ENCODE peak calls at places on chromosomes 4 and X, in seven cellular contexts. I is AG10803, O is mesothelial cell of epicardium, H is nephron progenitor cell, Q is breast epithelium, L is progenitor cell of endocrine pancreas, A is thoracic aorta. Z is an unnamed sample.

GRCh38 chr4:15771419-15772058 is 6.6 kb upstream of the CD38 start:
- DNase-seq in O (no peak), L (no peak), I (no peak), H (no peak), Q (no peak), A (no peak), Z (no peak)

GRCh38 chr4:88765729-88766128 is 68.1 kb upstream of the NAP1L5 start:
- DNase-seq in O (no peak), L (no peak), A (peak), Q (peak), H (no peak), I (peak), Z (no peak)

GRCh38 chrX:17359500-17359899 is 15.5 kb upstream of the NHS start:
- DNase-seq in L (no peak), I (peak), O (no peak), H (no peak), A (no peak), Q (no peak), Z (no peak)

GRCh38 chr4:168199262-168199957 is 107.1 kb downstream of the ANXA10 start:
- DNase-seq in L (no peak), A (no peak), H (no peak), Q (no peak), O (no peak), I (no peak), Z (no peak)

GRCh38 chrX:141673946-141674345 is 24.6 kb downstream of the SPANXD start:
- DNase-seq in A (no peak), I (no peak), H (no peak), L (no peak), Q (no peak), O (no peak), Z (no peak)

GRCh38 chr4:169399976-169400767 is 129.4 kb upstream of the SH3RF1 start:
- DNase-seq in Q (no peak), O (no peak), H (no peak), I (no peak), L (no peak), A (no peak), Z (no peak)

GRCh38 chr4:139208404-139208945 is 31.5 kb upstream of the ELF2 start:
- DNase-seq in Q (no peak), A (no peak), L (no peak), O (no peak), H (no peak), I (peak), Z (peak)

GRCh38 chr4:139142097-139142496 is 34.9 kb downstream of the ELF2 start:
- DNase-seq in H (no peak), Q (no peak), L (no peak), I (no peak), O (no peak), A (no peak), Z (no peak)

GRCh38 chrX:109475174-109475891 is 6.6 kb downstream of the GUCY2F start:
- DNase-seq in O (peak), I (peak), Q (peak), L (peak), H (peak), A (no peak), Z (no peak)

GRCh38 chr4:41507292-41507933 is 30.5 kb upstream of the LIMCH1 start:
- DNase-seq in Q (no peak), I (peak), O (no peak), A (no peak), L (no peak), H (no peak), Z (no peak)

GRCh38 chr4:55038176-55038890 is 87.1 kb downstream of the KDR start:
- DNase-seq in I (peak), A (peak), L (no peak), H (no peak), O (peak), Q (peak), Z (no peak)

GRCh38 chrX:31223817-31224216 is 152.0 kb upstream of the FTHL17 start:
- DNase-seq in I (peak), L (no peak), A (no peak), Q (no peak), O (no peak), H (no peak), Z (peak)

GRCh38 chrX:13936804-13937203 is 92.9 kb downstream of the GEMIN8 start:
- DNase-seq in A (no peak), O (no peak), H (no peak), L (no peak), Q (no peak), I (no peak), Z (no peak)

GRCh38 chr4:95102391-95102790 is 344.6 kb downstream of the BMPR1B start:
- DNase-seq in A (no peak), Q (no peak), I (no peak), H (no peak), L (no peak), O (no peak), Z (no peak)

GRCh38 chrX:108216862-108217571 is 125.4 kb downstream of the ATG4A start:
- DNase-seq in H (no peak), Q (no peak), I (no peak), O (no peak), L (no peak), A (no peak), Z (no peak)

GRCh38 chrX:103585421-103586313 is at the start of gene TCEAL4:
- DNase-seq in A (no peak), O (peak), H (peak), L (peak), Q (peak), I (peak), Z (peak)

GRCh38 chr4:186587416-186588018 is 32.1 kb upstream of the MTNR1A start:
- DNase-seq in I (peak), O (peak), Q (peak), A (peak), L (peak), H (peak), Z (peak)

GRCh38 chr4:21413807-21414370 is 534.7 kb downstream of the KCNIP4 start:
- DNase-seq in Q (no peak), I (no peak), L (no peak), O (no peak), A (no peak), H (no peak), Z (no peak)

GRCh38 chr4:100008048-100008447 is 58.0 kb upstream of the H2AZ1 start:
- DNase-seq in L (no peak), I (peak), H (no peak), O (no peak), Q (no peak), A (no peak), Z (no peak)

DNA sequence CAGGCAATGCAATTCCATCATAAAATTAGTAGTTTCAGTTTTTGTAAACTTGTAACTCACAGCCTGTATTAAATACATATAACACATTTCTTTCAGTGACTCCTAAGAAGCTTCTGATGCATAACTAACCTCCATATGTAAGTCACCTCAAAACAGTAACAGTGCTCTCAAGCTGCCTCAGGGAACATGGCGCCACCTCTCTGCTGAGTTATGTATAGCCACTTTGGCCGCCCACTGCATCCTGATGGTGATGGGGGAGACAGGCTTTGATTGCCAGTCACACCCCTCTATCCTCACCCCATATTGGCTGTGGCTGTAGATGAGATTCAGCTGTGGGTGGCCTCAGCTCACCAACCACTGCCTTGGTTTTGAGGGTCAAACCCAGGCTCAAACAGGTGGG is 54.3 kb downstream of the LRBA start:
- DNase-seq in I (peak), Q (no peak), H (no peak), L (no peak), A (no peak), O (no peak), Z (peak)
- TF ChIP-seq CTCF in I (peak), Q (no peak), H (no peak), L (peak), A (no peak), O (no peak), Z (peak)

GRCh38 chrX:19658030-19658429 is 142.7 kb upstream of the MAP3K15 start:
- DNase-seq in L (no peak), A (no peak), H (no peak), O (no peak), Q (no peak), I (peak), Z (no peak)

GRCh38 chrX:19655032-19655431 is 139.7 kb upstream of the MAP3K15 start:
- DNase-seq in Q (no peak), O (no peak), A (no peak), I (no peak), L (no peak), H (no peak), Z (no peak)

GRCh38 chrX:19660604-19661003 is 145.3 kb upstream of the MAP3K15 start:
- DNase-seq in Q (no peak), O (no peak), I (peak), L (no peak), H (no peak), A (no peak), Z (no peak)

GRCh38 chrX:19661977-19662376 is 146.7 kb upstream of the MAP3K15 start:
- DNase-seq in I (no peak), Q (no peak), O (no peak), A (no peak), L (no peak), H (no peak), Z (no peak)

DNA sequence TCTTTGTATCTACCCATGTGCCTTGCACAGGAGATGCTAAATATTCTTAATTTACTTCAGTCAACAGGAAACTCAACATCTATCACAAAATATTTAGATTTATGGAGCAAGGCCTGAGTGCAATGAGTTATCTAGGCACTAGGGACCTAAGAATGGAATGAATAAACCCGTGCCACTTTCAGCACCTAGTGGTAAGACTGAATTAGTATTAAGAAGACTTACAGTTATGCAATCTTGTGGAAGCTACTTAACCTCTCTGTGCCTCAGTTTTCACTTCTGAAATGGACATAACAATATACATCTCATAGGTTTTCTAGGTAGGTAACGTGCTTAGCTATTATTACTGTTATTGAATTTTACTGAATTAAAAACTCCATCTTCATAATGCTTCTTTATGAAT is 144.6 kb upstream of the MAP3K15 start:
- DNase-seq in Q (no peak), O (no peak), H (no peak), I (no peak), A (no peak), L (no peak), Z (no peak)
- TF ChIP-seq CTCF in Q (no peak), O (no peak), H (no peak), I (peak), A (no peak), L (no peak), Z (no peak)

GRCh38 chrX:35890699-35891098 is 28.8 kb upstream of the CFAP47 start:
- DNase-seq in O (no peak), H (peak), I (no peak), Q (no peak), A (no peak), L (no peak), Z (peak)
- TF ChIP-seq CTCF in O (peak), H (peak), I (no peak), Q (no peak), A (peak), L (peak), Z (peak)

GRCh38 chr4:10285028-10285427 is 168.4 kb upstream of the WDR1 start:
- DNase-seq in H (no peak), L (no peak), Q (no peak), O (no peak), A (no peak), I (no peak), Z (no peak)

GRCh38 chr4:10281996-10282395 is 165.4 kb upstream of the WDR1 start:
- DNase-seq in I (peak), H (no peak), L (no peak), O (no peak), Q (no peak), A (no peak), Z (no peak)

GRCh38 chr4:10279261-10279660 is 162.7 kb upstream of the WDR1 start:
- DNase-seq in Q (no peak), O (no peak), A (no peak), I (no peak), H (no peak), L (no peak), Z (no peak)

GRCh38 chr4:10288830-10289533 is 168.2 kb downstream of the ZNF518B start:
- DNase-seq in H (no peak), A (no peak), L (no peak), I (no peak), Q (no peak), O (no peak), Z (no peak)

DNA sequence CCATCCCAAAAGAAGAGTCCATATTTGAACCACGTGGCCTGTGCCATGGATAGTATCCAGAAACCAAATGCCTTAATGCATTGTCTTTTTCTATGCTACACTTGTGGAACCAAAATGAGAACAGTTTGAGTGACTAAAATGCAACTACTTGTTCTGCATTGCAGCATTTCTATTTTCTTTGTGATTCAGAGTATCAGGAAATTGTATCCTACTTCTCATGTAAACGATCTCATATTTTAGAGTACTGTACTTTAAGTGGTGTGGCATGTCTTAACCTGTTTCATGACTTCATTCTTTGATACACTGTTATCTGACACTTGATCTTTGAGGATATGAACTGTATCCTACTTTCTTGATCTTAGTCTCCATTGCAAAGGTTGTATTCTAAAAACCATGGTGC is 167.2 kb upstream of the WDR1 start:
- DNase-seq in O (no peak), L (no peak), Q (no peak), A (no peak), I (no peak), H (no peak), Z (no peak)
- TF ChIP-seq CTCF in O (no peak), L (no peak), Q (no peak), A (no peak), I (no peak), H (no peak), Z (no peak)

GRCh38 chr4:106806158-106806797 is 229.8 kb downstream of the DKK2 start:
- DNase-seq in H (no peak), L (no peak), O (no peak), Q (no peak), I (peak), A (no peak), Z (no peak)

GRCh38 chr4:106810122-106810521 is 226.0 kb downstream of the DKK2 start:
- DNase-seq in A (no peak), H (no peak), L (no peak), Q (no peak), I (no peak), O (no peak), Z (no peak)

GRCh38 chr4:106803107-106803506 is 233.0 kb downstream of the DKK2 start:
- DNase-seq in L (no peak), H (no peak), O (no peak), I (no peak), A (no peak), Q (no peak), Z (no peak)

DNA sequence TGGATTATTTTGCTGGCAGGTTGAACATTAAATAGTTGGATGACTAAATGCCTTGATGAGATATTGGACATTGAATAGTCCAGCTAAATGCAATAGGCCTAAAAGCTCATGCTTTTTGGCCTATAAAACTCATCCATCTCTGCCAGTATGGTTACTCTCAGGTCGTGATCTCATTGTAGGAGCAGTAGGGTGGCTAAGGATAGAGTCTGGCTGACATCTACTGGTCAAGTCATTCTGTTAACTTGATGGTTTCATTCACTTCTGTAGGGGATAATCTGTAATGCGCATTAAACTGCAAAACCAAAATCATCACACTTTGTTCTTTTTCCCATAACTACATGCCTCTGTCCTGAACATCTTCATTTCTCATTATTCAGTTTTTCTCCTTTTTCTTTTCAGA is 227.0 kb downstream of the DKK2 start:
- DNase-seq in Q (no peak), H (no peak), A (no peak), O (no peak), I (peak), L (no peak), Z (no peak)
- TF ChIP-seq CTCF in Q (no peak), H (peak), A (peak), O (no peak), I (peak), L (peak), Z (no peak)

DNA sequence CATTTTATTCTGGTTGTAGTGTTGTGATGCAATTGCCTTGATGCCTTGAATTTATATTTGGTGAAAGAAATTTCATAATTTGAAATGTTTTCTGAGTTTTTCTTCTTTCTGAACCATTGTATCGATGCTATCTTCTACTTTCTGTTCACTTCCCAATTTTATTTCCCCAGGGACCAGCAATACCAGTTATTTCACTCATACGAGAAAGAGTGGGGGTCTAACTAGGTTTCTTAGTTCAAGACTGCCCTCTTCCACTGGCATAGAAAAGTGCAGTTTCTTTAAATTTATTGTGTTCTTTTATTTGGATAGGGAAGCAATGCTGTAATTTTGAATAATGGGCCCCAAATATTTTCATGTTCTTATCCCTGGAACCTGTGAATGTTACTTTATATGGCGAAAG is 544.0 kb upstream of the ADGRL3 start:
- DNase-seq in H (no peak), O (no peak), L (no peak), I (peak), Q (no peak), A (no peak), Z (no peak)
- TF ChIP-seq CTCF in H (no peak), O (no peak), L (peak), I (no peak), Q (no peak), A (no peak), Z (no peak)

GRCh38 chr4:8046925-8047541 is 107.4 kb upstream of the AFAP1 start:
- DNase-seq in I (no peak), H (no peak), A (no peak), L (no peak), Q (no peak), O (no peak), Z (no peak)

GRCh38 chr4:8044699-8045098 is 105.0 kb upstream of the AFAP1 start:
- DNase-seq in I (no peak), O (no peak), H (peak), L (no peak), Q (no peak), A (no peak), Z (no peak)

GRCh38 chr4:8047837-8048678 is 108.4 kb upstream of the AFAP1 start:
- DNase-seq in O (no peak), L (no peak), A (no peak), Q (no peak), H (no peak), I (no peak), Z (no peak)

GRCh38 chr4:8044244-8044643 is 104.6 kb upstream of the AFAP1 start:
- DNase-seq in Q (no peak), H (no peak), O (no peak), L (no peak), A (no peak), I (no peak), Z (no peak)

DNA sequence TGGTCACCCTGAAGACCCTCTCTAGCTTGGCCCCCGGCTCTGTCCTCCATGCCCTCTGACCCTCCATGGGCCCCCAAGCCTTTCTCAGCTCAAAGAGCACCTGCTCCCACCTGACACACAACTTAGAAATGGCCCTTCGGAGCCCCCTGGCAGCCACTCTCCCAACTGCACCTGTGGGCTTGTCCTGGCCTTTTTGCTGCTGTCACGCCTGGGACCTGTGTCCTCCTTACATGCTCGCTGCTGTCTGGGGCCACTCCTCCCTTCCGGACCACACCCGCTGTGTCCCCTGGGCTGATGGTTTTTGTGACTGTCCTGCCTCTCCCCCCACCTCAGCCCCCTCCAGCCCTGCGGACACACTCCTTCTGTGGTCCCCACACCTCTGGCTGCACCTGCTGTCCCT is 106.2 kb upstream of the AFAP1 start:
- DNase-seq in H (no peak), L (no peak), O (no peak), A (no peak), Q (no peak), I (no peak), Z (no peak)
- TF ChIP-seq CTCF in H (no peak), L (no peak), O (no peak), A (no peak), Q (no peak), I (no peak), Z (no peak)

GRCh38 chr4:127997534-127998388 is 32.6 kb downstream of the ABHD18 start:
- DNase-seq in O (no peak), A (no peak), H (no peak), L (no peak), I (peak), Q (no peak), Z (peak)
- TF ChIP-seq CTCF in O (no peak), A (no peak), H (no peak), L (no peak), I (peak), Q (no peak), Z (peak)